ENCODE peak calls at places on chromosomes 13 and 19, in nine cellular contexts. One of them, this sample, is unnamed.

GRCh38 chr19:38707512-38708114 is 36.7 kb downstream of the CAPN12 start:
- DNase-seq in BJ: no peak
- DNase-seq in cardiac fibroblast: peak; percentile 68
- DNase-seq in lower leg skin: no peak
- DNase-seq in CD4-positive, CD25-positive, alpha-beta regulatory T cell: no peak
- DNase-seq in spleen: peak; percentile 88
- DNase-seq in tibial nerve: no peak
- DNase-seq in left ventricle myocardium inferior: peak; percentile 76
- DNase-seq in fibroblast of mammary gland: no peak
- DNase-seq in this sample: peak; percentile 25

GRCh38 chr19:14149509-14149994 is 13.2 kb upstream of the ASF1B start:
- DNase-seq in BJ: no peak
- DNase-seq in cardiac fibroblast: peak; percentile 56
- DNase-seq in lower leg skin: peak; percentile 94
- DNase-seq in CD4-positive, CD25-positive, alpha-beta regulatory T cell: peak; percentile 87
- DNase-seq in spleen: peak; percentile 87
- DNase-seq in tibial nerve: peak; percentile 59
- DNase-seq in left ventricle myocardium inferior: peak; percentile 85
- DNase-seq in fibroblast of mammary gland: peak; percentile 24
- DNase-seq in this sample: no peak

GRCh38 chr19:32453736-32454135 is 48.2 kb downstream of the DPY19L3 start:
- DNase-seq in BJ: no peak
- DNase-seq in cardiac fibroblast: peak; percentile 72
- DNase-seq in lower leg skin: no peak
- DNase-seq in CD4-positive, CD25-positive, alpha-beta regulatory T cell: no peak
- DNase-seq in spleen: no peak
- DNase-seq in tibial nerve: no peak
- DNase-seq in left ventricle myocardium inferior: no peak
- DNase-seq in fibroblast of mammary gland: peak; percentile 52
- DNase-seq in this sample: no peak

GRCh38 chr19:37925212-37925611 is 18.2 kb downstream of the SIPA1L3 start:
- DNase-seq in BJ: no peak
- DNase-seq in cardiac fibroblast: no peak
- DNase-seq in lower leg skin: no peak
- DNase-seq in CD4-positive, CD25-positive, alpha-beta regulatory T cell: no peak
- DNase-seq in spleen: no peak
- DNase-seq in tibial nerve: no peak
- DNase-seq in left ventricle myocardium inferior: no peak
- DNase-seq in fibroblast of mammary gland: no peak
- DNase-seq in this sample: no peak

GRCh38 chr19:11766597-11767591 is at the start of gene ZNF441:
- DNase-seq in BJ: peak; percentile 75
- DNase-seq in cardiac fibroblast: peak; percentile 95
- DNase-seq in lower leg skin: peak; percentile 100
- DNase-seq in CD4-positive, CD25-positive, alpha-beta regulatory T cell: peak; percentile 95
- DNase-seq in spleen: peak; percentile 97
- DNase-seq in tibial nerve: peak; percentile 100
- DNase-seq in left ventricle myocardium inferior: peak; percentile 99
- DNase-seq in fibroblast of mammary gland: peak; percentile 89
- DNase-seq in this sample: peak; percentile 94

GRCh38 chr13:110832531-110832930 is 82.3 kb downstream of the ANKRD10 start:
- DNase-seq in BJ: no peak
- DNase-seq in cardiac fibroblast: no peak
- DNase-seq in lower leg skin: no peak
- DNase-seq in CD4-positive, CD25-positive, alpha-beta regulatory T cell: no peak
- DNase-seq in spleen: no peak
- DNase-seq in tibial nerve: no peak
- DNase-seq in left ventricle myocardium inferior: no peak
- DNase-seq in fibroblast of mammary gland: no peak
- DNase-seq in this sample: no peak

GRCh38 chr19:17579523-17580244 is 24.2 kb downstream of the COLGALT1 start:
- DNase-seq in BJ: no peak
- DNase-seq in cardiac fibroblast: peak; percentile 83
- DNase-seq in lower leg skin: peak; percentile 92
- DNase-seq in CD4-positive, CD25-positive, alpha-beta regulatory T cell: no peak
- DNase-seq in spleen: peak; percentile 85
- DNase-seq in tibial nerve: peak; percentile 57
- DNase-seq in left ventricle myocardium inferior: peak; percentile 38
- DNase-seq in fibroblast of mammary gland: peak; percentile 72
- DNase-seq in this sample: peak; percentile 40

GRCh38 chr19:52248256-52248655 is 21.1 kb upstream of the ZNF766 start:
- DNase-seq in BJ: no peak
- DNase-seq in cardiac fibroblast: peak; percentile 69
- DNase-seq in lower leg skin: no peak
- DNase-seq in CD4-positive, CD25-positive, alpha-beta regulatory T cell: peak; percentile 44
- DNase-seq in spleen: peak; percentile 77
- DNase-seq in tibial nerve: peak; percentile 69
- DNase-seq in left ventricle myocardium inferior: peak; percentile 43
- DNase-seq in fibroblast of mammary gland: peak; percentile 49
- DNase-seq in this sample: peak; percentile 50

GRCh38 chr13:105196052-105196451 is 1339.4 kb downstream of the EFNB2 start:
- DNase-seq in BJ: no peak
- DNase-seq in cardiac fibroblast: peak; percentile 70
- DNase-seq in lower leg skin: no peak
- DNase-seq in CD4-positive, CD25-positive, alpha-beta regulatory T cell: no peak
- DNase-seq in spleen: no peak
- DNase-seq in tibial nerve: no peak
- DNase-seq in left ventricle myocardium inferior: no peak
- DNase-seq in fibroblast of mammary gland: no peak
- DNase-seq in this sample: peak; percentile 94

DNA sequence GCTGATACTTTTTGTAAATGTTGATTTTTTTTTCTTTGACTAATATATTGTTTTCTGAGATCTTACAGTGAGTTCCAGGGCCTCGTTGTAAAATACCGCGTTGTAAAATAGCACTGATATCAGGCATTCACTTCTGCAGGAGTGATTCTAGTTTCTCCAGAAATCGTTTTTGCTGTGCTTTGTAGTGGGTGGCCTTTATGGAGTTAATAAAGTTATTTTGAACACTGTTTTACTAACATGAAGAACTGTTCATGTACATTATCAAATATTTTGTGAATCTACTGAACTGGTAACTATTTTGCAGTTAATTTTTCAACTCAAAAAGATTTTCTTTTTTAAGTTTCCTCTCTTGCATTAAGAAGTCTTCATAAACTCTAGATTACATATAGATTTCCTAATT is 985 bp upstream of the ZNF266 start:
- DNase-seq in BJ: no peak
- DNase-seq in cardiac fibroblast: no peak
- DNase-seq in lower leg skin: no peak
- DNase-seq in CD4-positive, CD25-positive, alpha-beta regulatory T cell: no peak
- DNase-seq in spleen: no peak
- DNase-seq in tibial nerve: no peak
- DNase-seq in left ventricle myocardium inferior: no peak
- DNase-seq in fibroblast of mammary gland: no peak
- DNase-seq in this sample: no peak
- H3K4me3 ChIP-seq in BJ: peak overlapping the region; percentile 77
- H3K4me3 ChIP-seq in cardiac fibroblast: no peak overlapping the region
- H3K4me3 ChIP-seq in lower leg skin: no peak overlapping the region
- H3K4me3 ChIP-seq in CD4-positive, CD25-positive, alpha-beta regulatory T cell: peak overlapping the region; percentile 13
- H3K4me3 ChIP-seq in spleen: no peak overlapping the region
- H3K4me3 ChIP-seq in tibial nerve: no peak overlapping the region
- H3K4me3 ChIP-seq in left ventricle myocardium inferior: peak overlapping the region; percentile 87
- H3K4me3 ChIP-seq in fibroblast of mammary gland: no peak overlapping the region
- H3K4me3 ChIP-seq in this sample: no peak overlapping the region

GRCh38 chr13:103036268-103036667 is 29.9 kb downstream of the SLC10A2 start:
- DNase-seq in BJ: no peak
- DNase-seq in cardiac fibroblast: no peak
- DNase-seq in lower leg skin: no peak
- DNase-seq in CD4-positive, CD25-positive, alpha-beta regulatory T cell: no peak
- DNase-seq in spleen: no peak
- DNase-seq in tibial nerve: no peak
- DNase-seq in left ventricle myocardium inferior: no peak
- DNase-seq in fibroblast of mammary gland: no peak
- DNase-seq in this sample: no peak

GRCh38 chr13:103031332-103031873 is 34.8 kb downstream of the SLC10A2 start:
- DNase-seq in BJ: peak; percentile 43
- DNase-seq in cardiac fibroblast: no peak
- DNase-seq in lower leg skin: no peak
- DNase-seq in CD4-positive, CD25-positive, alpha-beta regulatory T cell: no peak
- DNase-seq in spleen: no peak
- DNase-seq in tibial nerve: no peak
- DNase-seq in left ventricle myocardium inferior: no peak
- DNase-seq in fibroblast of mammary gland: peak; percentile 18
- DNase-seq in this sample: no peak

GRCh38 chr13:103030776-103031175 is 35.4 kb downstream of the SLC10A2 start:
- DNase-seq in BJ: no peak
- DNase-seq in cardiac fibroblast: no peak
- DNase-seq in lower leg skin: no peak
- DNase-seq in CD4-positive, CD25-positive, alpha-beta regulatory T cell: no peak
- DNase-seq in spleen: no peak
- DNase-seq in tibial nerve: no peak
- DNase-seq in left ventricle myocardium inferior: no peak
- DNase-seq in fibroblast of mammary gland: no peak
- DNase-seq in this sample: no peak

GRCh38 chr13:103029798-103030197 is 36.4 kb downstream of the SLC10A2 start:
- DNase-seq in BJ: no peak
- DNase-seq in cardiac fibroblast: no peak
- DNase-seq in lower leg skin: no peak
- DNase-seq in CD4-positive, CD25-positive, alpha-beta regulatory T cell: no peak
- DNase-seq in spleen: no peak
- DNase-seq in tibial nerve: no peak
- DNase-seq in left ventricle myocardium inferior: no peak
- DNase-seq in fibroblast of mammary gland: no peak
- DNase-seq in this sample: no peak

GRCh38 chr13:103033999-103034398 is 32.2 kb downstream of the SLC10A2 start:
- DNase-seq in BJ: no peak
- DNase-seq in cardiac fibroblast: no peak
- DNase-seq in lower leg skin: no peak
- DNase-seq in CD4-positive, CD25-positive, alpha-beta regulatory T cell: no peak
- DNase-seq in spleen: no peak
- DNase-seq in tibial nerve: no peak
- DNase-seq in left ventricle myocardium inferior: no peak
- DNase-seq in fibroblast of mammary gland: no peak
- DNase-seq in this sample: no peak
- H3K4me3 ChIP-seq in BJ: no peak overlapping the region
- H3K4me3 ChIP-seq in cardiac fibroblast: no peak overlapping the region
- H3K4me3 ChIP-seq in lower leg skin: no peak overlapping the region
- H3K4me3 ChIP-seq in CD4-positive, CD25-positive, alpha-beta regulatory T cell: no peak overlapping the region
- H3K4me3 ChIP-seq in spleen: no peak overlapping the region
- H3K4me3 ChIP-seq in tibial nerve: no peak overlapping the region
- H3K4me3 ChIP-seq in left ventricle myocardium inferior: no peak overlapping the region
- H3K4me3 ChIP-seq in fibroblast of mammary gland: no peak overlapping the region
- H3K4me3 ChIP-seq in this sample: no peak overlapping the region

DNA sequence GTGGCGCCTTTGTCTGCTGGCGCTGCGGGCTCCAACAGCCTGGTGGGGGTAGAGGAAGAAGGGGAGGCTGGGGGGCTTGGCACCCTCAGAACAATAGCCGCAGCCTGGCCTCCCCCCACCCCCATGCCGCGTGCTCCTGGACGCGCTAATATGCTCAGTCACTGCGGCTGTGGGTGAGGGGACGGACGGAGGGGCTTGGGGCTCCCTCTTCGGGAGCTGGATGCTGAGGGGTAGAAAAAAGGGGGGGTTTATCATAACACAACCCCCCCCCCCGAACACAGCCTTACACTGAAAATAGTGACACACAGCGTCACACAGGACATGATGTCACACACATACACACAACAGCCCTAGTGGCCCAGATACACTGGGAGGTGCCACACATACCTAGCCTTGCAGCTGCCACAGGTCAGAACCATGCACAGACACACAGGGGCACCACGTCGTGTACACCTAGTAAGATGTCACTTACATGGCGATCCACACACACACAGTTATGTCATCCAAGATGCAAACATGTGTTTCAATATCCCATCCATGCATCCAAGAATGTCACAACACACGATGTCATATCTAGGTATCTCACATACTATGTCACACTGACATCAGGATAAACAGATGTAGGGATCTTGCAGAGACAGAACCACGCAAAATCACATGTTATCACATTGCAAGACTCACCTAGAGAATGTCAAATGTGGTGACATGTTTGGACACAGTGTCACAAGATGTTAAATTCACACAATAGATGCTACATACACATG is 760 bp downstream of the MAST1 start:
- DNase-seq in BJ: no peak
- DNase-seq in cardiac fibroblast: no peak
- DNase-seq in lower leg skin: no peak
- DNase-seq in CD4-positive, CD25-positive, alpha-beta regulatory T cell: peak; percentile 63
- DNase-seq in spleen: no peak
- DNase-seq in tibial nerve: no peak
- DNase-seq in left ventricle myocardium inferior: no peak
- DNase-seq in fibroblast of mammary gland: no peak
- DNase-seq in this sample: no peak
- H3K4me3 ChIP-seq in BJ: no peak overlapping the region
- H3K4me3 ChIP-seq in cardiac fibroblast: no peak overlapping the region
- H3K4me3 ChIP-seq in lower leg skin: no peak overlapping the region
- H3K4me3 ChIP-seq in CD4-positive, CD25-positive, alpha-beta regulatory T cell: no peak overlapping the region
- H3K4me3 ChIP-seq in spleen: no peak overlapping the region
- H3K4me3 ChIP-seq in tibial nerve: no peak overlapping the region
- H3K4me3 ChIP-seq in left ventricle myocardium inferior: peak overlapping the region; percentile 54
- H3K4me3 ChIP-seq in fibroblast of mammary gland: no peak overlapping the region
- H3K4me3 ChIP-seq in this sample: no peak overlapping the region

GRCh38 chr13:61275740-61276139 is 139.9 kb downstream of the PCDH20 start:
- DNase-seq in BJ: no peak
- DNase-seq in cardiac fibroblast: no peak
- DNase-seq in lower leg skin: no peak
- DNase-seq in CD4-positive, CD25-positive, alpha-beta regulatory T cell: no peak
- DNase-seq in spleen: no peak
- DNase-seq in tibial nerve: no peak
- DNase-seq in left ventricle myocardium inferior: no peak
- DNase-seq in fibroblast of mammary gland: no peak
- DNase-seq in this sample: no peak

GRCh38 chr13:61277088-61277487 is 138.6 kb downstream of the PCDH20 start:
- DNase-seq in BJ: no peak
- DNase-seq in cardiac fibroblast: no peak
- DNase-seq in lower leg skin: no peak
- DNase-seq in CD4-positive, CD25-positive, alpha-beta regulatory T cell: no peak
- DNase-seq in spleen: no peak
- DNase-seq in tibial nerve: no peak
- DNase-seq in left ventricle myocardium inferior: no peak
- DNase-seq in fibroblast of mammary gland: no peak
- DNase-seq in this sample: no peak

GRCh38 chr13:61277877-61278276 is 137.8 kb downstream of the PCDH20 start:
- DNase-seq in BJ: no peak
- DNase-seq in cardiac fibroblast: no peak
- DNase-seq in lower leg skin: no peak
- DNase-seq in CD4-positive, CD25-positive, alpha-beta regulatory T cell: no peak
- DNase-seq in spleen: no peak
- DNase-seq in tibial nerve: no peak
- DNase-seq in left ventricle myocardium inferior: no peak
- DNase-seq in fibroblast of mammary gland: no peak
- DNase-seq in this sample: no peak

GRCh38 chr13:61275251-61275650 is 140.4 kb downstream of the PCDH20 start:
- DNase-seq in BJ: no peak
- DNase-seq in cardiac fibroblast: no peak
- DNase-seq in lower leg skin: no peak
- DNase-seq in CD4-positive, CD25-positive, alpha-beta regulatory T cell: no peak
- DNase-seq in spleen: no peak
- DNase-seq in tibial nerve: no peak
- DNase-seq in left ventricle myocardium inferior: no peak
- DNase-seq in fibroblast of mammary gland: no peak
- DNase-seq in this sample: no peak

DNA sequence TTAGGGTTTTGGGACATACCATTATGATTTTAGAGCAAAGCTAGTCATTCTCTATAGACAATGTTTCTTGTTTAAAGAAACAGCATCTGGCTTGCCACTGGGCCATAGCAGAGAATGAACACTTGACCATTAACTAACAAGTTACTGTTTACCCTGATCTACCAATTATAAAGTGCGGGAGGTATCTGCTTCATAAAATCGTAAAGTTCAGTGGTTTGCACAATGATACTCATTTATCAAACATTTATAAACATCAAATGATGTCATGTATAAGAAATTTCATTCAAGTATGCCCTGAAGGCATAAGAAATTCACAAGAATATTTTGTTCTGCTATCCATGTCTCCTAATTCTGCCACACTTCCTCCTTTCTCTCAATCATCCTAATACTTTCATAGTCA is 139.2 kb downstream of the PCDH20 start:
- DNase-seq in BJ: no peak
- DNase-seq in cardiac fibroblast: no peak
- DNase-seq in lower leg skin: no peak
- DNase-seq in CD4-positive, CD25-positive, alpha-beta regulatory T cell: no peak
- DNase-seq in spleen: no peak
- DNase-seq in tibial nerve: no peak
- DNase-seq in left ventricle myocardium inferior: no peak
- DNase-seq in fibroblast of mammary gland: no peak
- DNase-seq in this sample: no peak
- H3K4me3 ChIP-seq in BJ: no peak overlapping the region
- H3K4me3 ChIP-seq in cardiac fibroblast: no peak overlapping the region
- H3K4me3 ChIP-seq in lower leg skin: no peak overlapping the region
- H3K4me3 ChIP-seq in CD4-positive, CD25-positive, alpha-beta regulatory T cell: no peak overlapping the region
- H3K4me3 ChIP-seq in spleen: no peak overlapping the region
- H3K4me3 ChIP-seq in tibial nerve: no peak overlapping the region
- H3K4me3 ChIP-seq in left ventricle myocardium inferior: no peak overlapping the region
- H3K4me3 ChIP-seq in fibroblast of mammary gland: no peak overlapping the region
- H3K4me3 ChIP-seq in this sample: no peak overlapping the region